ENCODE peak calls at places on chromosomes 5 and 9, in eight cellular contexts. U is CD8-positive, alpha-beta T cell; P is PC-3; A is type B pancreatic cell; V is HFFc6; B is stomach; W is IMR-90; D is mammary epithelial cell. N is an unnamed sample.

GRCh38 chr5:1765880-1766235 is 33.8 kb downstream of the MRPL36 start:
- DNase-seq in A (no peak), B (no peak), U (no peak), D (no peak), V (no peak), W (no peak), P (no peak), N (no peak)

GRCh38 chr5:155049569-155050383 is 36.2 kb downstream of the KIF4B start:
- DNase-seq in B (no peak), P (peak), V (no peak), A (no peak), D (peak), W (peak), U (no peak), N (peak)

GRCh38 chr9:110256392-110257096 is at the start of gene TXN:
- DNase-seq in P (peak), V (peak), W (peak), A (peak), D (peak), B (peak), U (peak), N (peak)

GRCh38 chr5:177500685-177501522 is 3.5 kb upstream of the PDLIM7 start:
- DNase-seq in V (peak), U (peak), A (peak), B (peak), D (peak), W (peak), P (peak), N (peak)

GRCh38 chr5:133032852-133033742 is 6.7 kb upstream of the ZCCHC10 start:
- DNase-seq in U (no peak), P (no peak), B (no peak), D (no peak), A (no peak), W (no peak), V (no peak), N (no peak)

GRCh38 chr9:130896233-130897012 is at the start of gene QRFP:
- DNase-seq in P (peak), A (no peak), V (no peak), D (no peak), U (no peak), W (no peak), B (no peak), N (peak)

GRCh38 chr5:62461561-62461960 is 49.0 kb downstream of the IPO11 start:
- DNase-seq in V (no peak), P (no peak), U (no peak), D (no peak), W (no peak), A (no peak), B (no peak), N (no peak)

GRCh38 chr9:128552744-128553221 is 396 bp downstream of the SPTAN1 start:
- DNase-seq in U (no peak), A (no peak), D (no peak), B (peak), W (no peak), P (peak), V (no peak), N (peak)

GRCh38 chr5:174402224-174402812 is 322.1 kb upstream of the MSX2 start:
- DNase-seq in B (no peak), V (no peak), D (no peak), A (no peak), W (no peak), P (peak), U (no peak), N (peak)

GRCh38 chr5:151038801-151039238 is 18.4 kb downstream of the GPX3 start:
- DNase-seq in B (no peak), V (no peak), P (peak), U (no peak), A (no peak), W (peak), D (peak), N (no peak)

GRCh38 chr5:115500225-115500624 is 44.4 kb downstream of the FEM1C start:
- DNase-seq in U (no peak), B (no peak), D (no peak), W (no peak), P (no peak), A (no peak), V (no peak), N (no peak)

DNA sequence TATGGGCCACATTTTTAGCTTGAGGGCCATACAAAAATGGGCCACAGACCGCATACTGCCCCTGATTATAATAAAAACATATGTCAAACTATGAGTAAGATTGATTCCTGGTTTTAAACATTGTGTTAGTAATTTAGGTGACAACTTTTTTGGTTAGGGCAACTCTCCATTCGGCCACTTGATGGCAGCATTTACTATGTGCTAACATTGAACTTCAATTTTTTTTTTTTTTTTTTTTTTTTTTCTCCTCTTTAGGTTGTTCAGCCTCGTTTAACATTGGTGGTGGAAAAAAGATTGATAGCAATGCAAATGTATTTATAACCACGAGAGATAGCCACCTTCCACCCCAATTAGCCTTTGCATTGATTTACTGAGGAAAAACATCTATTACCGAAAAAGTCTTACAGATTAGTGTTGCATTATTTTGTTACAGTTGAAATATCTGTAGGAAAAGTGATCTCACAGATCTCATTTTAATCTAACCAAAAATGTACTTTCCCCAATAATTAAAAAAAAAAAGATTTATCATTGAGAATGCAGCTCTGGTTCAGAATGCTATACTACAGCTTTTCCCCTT is 159.1 kb downstream of the CSNK1G3 start:
- DNase-seq in V (peak), D (peak), W (peak), P (peak), A (no peak), U (no peak), B (peak), N (peak)
- TF ChIP-seq CTCF in V (peak), D (peak), W (peak), P (peak), A (peak), U (peak), B (peak), N (peak)

GRCh38 chr5:138926257-138926656 is 51.1 kb upstream of the LRRTM2 start:
- DNase-seq in B (no peak), A (no peak), W (no peak), P (no peak), V (no peak), U (no peak), D (no peak), N (no peak)

GRCh38 chr5:138925090-138925635 is 50.0 kb upstream of the LRRTM2 start:
- DNase-seq in W (no peak), P (no peak), A (no peak), D (no peak), U (no peak), V (no peak), B (no peak), N (no peak)

GRCh38 chr5:138927539-138927938 is 52.4 kb upstream of the LRRTM2 start:
- DNase-seq in P (no peak), A (no peak), U (no peak), V (no peak), W (no peak), D (no peak), B (no peak), N (no peak)

GRCh38 chr5:138927979-138928378 is 52.8 kb upstream of the LRRTM2 start:
- DNase-seq in W (peak), B (peak), V (no peak), U (no peak), P (no peak), A (no peak), D (no peak), N (no peak)

GRCh38 chr5:138926688-138927448 is 51.7 kb upstream of the LRRTM2 start:
- DNase-seq in V (no peak), U (no peak), D (no peak), W (no peak), P (no peak), A (no peak), B (no peak), N (no peak)
- TF ChIP-seq CTCF in V (no peak), U (no peak), D (no peak), W (no peak), P (no peak), A (no peak), B (no peak), N (no peak)

GRCh38 chr5:60287174-60287771 is 393.7 kb upstream of the PDE4D start:
- DNase-seq in U (no peak), P (peak), A (no peak), W (peak), D (peak), V (peak), B (peak), N (peak)
- TF ChIP-seq CTCF in U (no peak), P (peak), A (peak), W (no peak), D (peak), V (peak), B (peak), N (peak)

GRCh38 chr5:170603578-170604565 is 100.1 kb downstream of the KCNIP1 start:
- DNase-seq in U (no peak), W (peak), V (peak), P (peak), D (peak), B (no peak), A (no peak), N (peak)
- TF ChIP-seq CTCF in U (no peak), W (peak), V (peak), P (peak), D (peak), B (peak), A (peak), N (peak)

DNA sequence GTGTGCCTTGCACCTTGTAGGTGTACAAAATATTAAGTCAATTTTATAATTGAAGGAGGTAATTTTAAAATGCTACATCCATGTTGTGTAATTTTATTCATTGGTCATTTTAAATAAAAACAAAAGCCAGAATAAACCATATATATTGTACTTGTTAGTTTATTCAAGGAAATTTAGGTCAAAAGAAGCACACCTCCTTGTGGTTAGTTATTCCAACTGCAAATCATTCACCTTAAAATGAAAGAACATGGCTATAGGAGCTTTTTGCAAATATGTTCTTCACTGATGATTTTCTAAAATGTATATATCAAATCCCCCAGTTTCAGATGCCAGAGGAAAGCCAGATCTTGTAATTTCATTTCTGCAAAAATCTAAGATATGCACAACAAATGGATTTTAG is 5.4 kb upstream of the MOCS2 start:
- DNase-seq in P (peak), U (no peak), D (peak), A (no peak), V (peak), B (no peak), W (peak), N (no peak)
- TF ChIP-seq CTCF in P (peak), U (no peak), D (peak), A (peak), V (peak), B (no peak), W (peak), N (no peak)

GRCh38 chr5:95619096-95619495 is 791 bp upstream of the GPR150 start:
- DNase-seq in B (no peak), A (no peak), U (no peak), W (peak), P (no peak), D (no peak), V (no peak), N (no peak)

GRCh38 chr5:95620030-95620869 is at the start of gene GPR150:
- DNase-seq in B (peak), W (peak), V (peak), U (peak), D (peak), P (peak), A (peak), N (peak)

GRCh38 chr5:95619518-95620029 is 313 bp upstream of the GPR150 start:
- DNase-seq in P (no peak), W (no peak), D (no peak), U (no peak), A (no peak), B (no peak), V (no peak), N (no peak)

GRCh38 chr5:95615164-95615467 is 4.8 kb upstream of the GPR150 start:
- DNase-seq in U (no peak), V (no peak), D (peak), B (no peak), P (no peak), W (no peak), A (no peak), N (no peak)

GRCh38 chr5:95617057-95617456 is 2.8 kb upstream of the GPR150 start:
- DNase-seq in P (no peak), V (no peak), W (peak), D (peak), U (no peak), B (no peak), A (no peak), N (no peak)
- TF ChIP-seq CTCF in P (no peak), V (no peak), W (no peak), D (no peak), U (no peak), B (no peak), A (no peak), N (no peak)

DNA sequence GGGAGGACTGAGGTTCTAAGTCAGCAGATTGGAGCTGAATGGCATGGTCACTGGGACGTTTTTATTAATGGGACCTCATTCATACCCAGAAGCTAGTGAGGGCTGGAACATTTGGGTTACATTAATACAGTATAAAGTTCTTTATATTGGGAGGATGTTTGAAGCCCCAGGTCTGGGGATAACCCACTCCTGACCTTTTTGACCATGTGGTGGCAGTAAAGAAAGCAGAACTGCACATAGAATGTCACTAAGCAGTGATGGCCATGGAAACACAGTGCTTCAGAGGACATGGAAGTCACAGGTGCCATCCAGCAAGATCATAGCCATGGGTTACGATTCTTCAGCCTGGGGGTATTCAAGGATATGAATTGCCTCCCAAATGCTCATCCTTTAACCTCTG is 176.0 kb downstream of the ATP10B start:
- DNase-seq in B (no peak), P (no peak), A (no peak), D (no peak), W (no peak), U (no peak), V (no peak), N (no peak)
- TF ChIP-seq CTCF in B (no peak), P (no peak), A (no peak), D (no peak), W (no peak), U (no peak), V (no peak), N (no peak)

GRCh38 chr9:18142964-18143363 is 331.0 kb upstream of the ADAMTSL1 start:
- DNase-seq in A (no peak), W (no peak), P (peak), B (no peak), U (no peak), V (no peak), D (no peak), N (peak)
- TF ChIP-seq CTCF in A (peak), W (peak), P (peak), B (peak), U (no peak), V (peak), D (no peak), N (no peak)